ENCODE peak calls at places on chromosomes 13 and 19, in five cellular contexts. C is endothelial cell of umbilical vein, V is hepatocyte, Q is neural progenitor cell, H is H1. E is an unnamed sample.
A peak's percentile ranks its signal among the peaks of the same experiment; 100 is the strongest.

GRCh38 chr19:11227201-11227886 is 12.1 kb upstream of the ANGPTL8 start:
- DNase-seq in C (peak; percentile 27), V (no peak), Q (peak; percentile 28), H (peak; percentile 94), E (peak; percentile 95)

GRCh38 chr13:112356190-112356589 is 20.0 kb upstream of the SPACA7 start:
- DNase-seq in C (no peak), V (no peak), Q (no peak), H (no peak), E (no peak)

GRCh38 chr19:39057615-39058014 is 25.3 kb upstream of the FBXO27 start:
- DNase-seq in C (no peak), V (no peak), Q (no peak), H (no peak), E (no peak)

GRCh38 chr19:47742636-47743035 is 2.7 kb upstream of the NOP53 start:
- DNase-seq in C (no peak), V (no peak), Q (peak; percentile 26), H (no peak), E (peak; percentile 53)

GRCh38 chr19:45805719-45806118 is 9.4 kb downstream of the RSPH6A start:
- DNase-seq in C (no peak), V (no peak), Q (no peak), H (no peak), E (no peak)

GRCh38 chr19:49150106-49150943 is 4.9 kb downstream of the HRC start:
- DNase-seq in C (peak; percentile 83), V (peak; percentile 93), Q (peak; percentile 94), H (peak; percentile 91), E (peak; percentile 95)

GRCh38 chr19:55694241-55694655 is 19.2 kb downstream of the EPN1 start:
- DNase-seq in C (no peak), V (no peak), Q (no peak), H (no peak), E (no peak)

GRCh38 chr13:34300559-34300958 is 482.6 kb downstream of the RFC3 start:
- DNase-seq in C (no peak), V (peak; percentile 30), Q (no peak), H (no peak), E (no peak)

GRCh38 chr19:3366761-3367571 is 583 bp downstream of the NFIC start:
- DNase-seq in C (peak; percentile 42), V (no peak), Q (peak; percentile 65), H (peak; percentile 77), E (no peak)

DNA sequence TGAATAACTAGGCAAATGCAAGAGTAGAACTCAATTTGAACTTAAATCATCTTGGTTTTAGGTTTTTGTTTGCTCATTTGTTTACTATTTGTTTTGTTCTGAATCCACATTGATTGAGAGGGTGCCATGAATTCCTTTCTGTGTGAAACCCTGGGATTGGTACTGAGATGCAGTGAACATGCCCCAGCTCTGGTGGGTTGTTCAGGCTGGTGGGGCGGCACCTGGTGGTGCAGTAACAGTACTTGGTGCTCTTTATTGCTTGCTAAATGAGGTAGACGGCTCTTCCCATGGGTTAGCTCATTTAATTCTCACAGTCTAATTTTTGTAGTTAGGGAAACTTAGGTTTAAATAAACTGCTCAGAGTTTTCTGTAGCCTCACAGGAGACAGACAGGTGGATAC is 48.4 kb downstream of the WASF3 start:
- DNase-seq in C (no peak), V (no peak), Q (peak; percentile 43), H (no peak), E (peak; percentile 78)
- TF ChIP-seq CTCF in C (peak; percentile 13), V (no peak), Q (peak; percentile 50), H (peak; percentile 61), E (peak; percentile 66)

GRCh38 chr13:23673867-23674605 is 103.8 kb downstream of the TNFRSF19 start:
- DNase-seq in C (no peak), V (no peak), Q (no peak), H (no peak), E (no peak)
- H3K4me2 ChIP-seq in C (no peak overlapping the region), V (no peak overlapping the region), Q (no peak overlapping the region), H (no peak overlapping the region), E (no peak overlapping the region)

GRCh38 chr19:41569481-41570150 is 6.3 kb upstream of the CEACAM21 start:
- DNase-seq in C (no peak), V (no peak), Q (no peak), H (no peak), E (peak; percentile 21)

GRCh38 chr19:41570179-41570578 is 5.8 kb upstream of the CEACAM21 start:
- DNase-seq in C (no peak), V (no peak), Q (no peak), H (no peak), E (peak; percentile 40)

GRCh38 chr19:41565384-41565730 is 10.6 kb upstream of the CEACAM21 start:
- DNase-seq in C (no peak), V (no peak), Q (no peak), H (no peak), E (no peak)

GRCh38 chr19:41563847-41564514 is 12.0 kb upstream of the CEACAM21 start:
- DNase-seq in C (no peak), V (no peak), Q (peak; percentile 9), H (no peak), E (peak; percentile 51)

GRCh38 chr19:41564515-41565383 is 11.2 kb upstream of the CEACAM21 start:
- DNase-seq in C (peak; percentile 31), V (no peak), Q (peak; percentile 32), H (peak; percentile 56), E (peak; percentile 69)
- TF ChIP-seq EZH2 in C (peak; percentile 96), V (no peak), Q (no peak), H (peak; percentile 60), E (peak; percentile 61)

DNA sequence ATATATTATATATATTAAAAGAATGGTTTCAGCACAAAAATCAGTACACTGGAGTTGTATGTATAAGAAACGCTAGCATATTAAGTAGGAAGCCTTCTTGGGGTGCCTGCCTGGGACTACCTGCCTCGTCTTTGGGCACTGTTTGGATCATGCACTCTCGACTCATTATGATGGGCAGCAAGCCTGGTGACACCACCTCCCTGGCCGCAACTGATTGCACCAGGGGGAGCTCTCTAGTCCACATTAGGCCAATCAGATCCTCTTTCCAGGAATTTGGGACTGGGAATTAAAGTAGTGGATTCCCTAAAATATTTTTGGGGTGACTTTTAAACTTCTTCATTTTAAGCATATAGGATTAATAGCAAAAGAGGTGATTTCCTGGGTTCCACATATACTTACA is 56.0 kb upstream of the RGCC start:
- DNase-seq in C (no peak), V (no peak), Q (peak; percentile 53), H (no peak), E (peak; percentile 64)
- TF ChIP-seq CTCF in C (no peak), V (no peak), Q (no peak), H (peak; percentile 18), E (peak; percentile 24)

E was measured in GM23338.